ENCODE peak calls at places on chromosome 1, in six cellular contexts. One of them, this sample, is unnamed.

GRCh38 chr1:206540044-206540758 is 32.9 kb downstream of the RASSF5 start:
- DNase-seq in aorta: peak; percentile 84
- DNase-seq in HTR-8/SVneo: no peak
- DNase-seq in IMR-90: no peak
- DNase-seq in HuH-7.5: no peak
- DNase-seq in heart right ventricle: peak; percentile 34
- DNase-seq in this sample: peak; percentile 65

GRCh38 chr1:173205146-173206051 is 1.7 kb downstream of the TNFSF4 start:
- DNase-seq in HuH-7.5: no peak
- DNase-seq in aorta: no peak
- DNase-seq in heart right ventricle: no peak
- DNase-seq in HTR-8/SVneo: no peak
- DNase-seq in IMR-90: peak; percentile 78
- DNase-seq in this sample: peak; percentile 21

GRCh38 chr1:9689011-9689706 is 37.6 kb downstream of the PIK3CD start:
- DNase-seq in heart right ventricle: peak; percentile 87
- DNase-seq in IMR-90: peak; percentile 52
- DNase-seq in HuH-7.5: peak; percentile 49
- DNase-seq in HTR-8/SVneo: peak; percentile 71
- DNase-seq in aorta: peak; percentile 95
- DNase-seq in this sample: peak; percentile 91

GRCh38 chr1:46070164-46070814 is 62.1 kb downstream of the PIK3R3 start:
- DNase-seq in heart right ventricle: no peak
- DNase-seq in aorta: no peak
- DNase-seq in HTR-8/SVneo: no peak
- DNase-seq in HuH-7.5: no peak
- DNase-seq in IMR-90: no peak
- DNase-seq in this sample: no peak

GRCh38 chr1:7752512-7753417 is 18.3 kb upstream of the VAMP3 start:
- DNase-seq in HuH-7.5: no peak
- DNase-seq in heart right ventricle: no peak
- DNase-seq in aorta: no peak
- DNase-seq in HTR-8/SVneo: peak; percentile 41
- DNase-seq in IMR-90: peak; percentile 71
- DNase-seq in this sample: peak; percentile 86

GRCh38 chr1:102434421-102434820 is 437.7 kb upstream of the OLFM3 start:
- DNase-seq in HTR-8/SVneo: no peak
- DNase-seq in HuH-7.5: no peak
- DNase-seq in heart right ventricle: no peak
- DNase-seq in IMR-90: no peak
- DNase-seq in aorta: no peak
- DNase-seq in this sample: peak; percentile 2

GRCh38 chr1:159076753-159077656 is at the start of gene AIM2:
- DNase-seq in IMR-90: no peak
- DNase-seq in heart right ventricle: peak; percentile 16
- DNase-seq in aorta: peak; percentile 77
- DNase-seq in HuH-7.5: no peak
- DNase-seq in HTR-8/SVneo: no peak
- DNase-seq in this sample: no peak

GRCh38 chr1:200556005-200556404 is 64.5 kb downstream of the KIF14 start:
- DNase-seq in HuH-7.5: no peak
- DNase-seq in IMR-90: peak; percentile 13
- DNase-seq in heart right ventricle: no peak
- DNase-seq in aorta: no peak
- DNase-seq in HTR-8/SVneo: no peak
- DNase-seq in this sample: peak; percentile 17

GRCh38 chr1:114509596-114510234 is 1.3 kb downstream of the TRIM33 start:
- DNase-seq in aorta: no peak
- DNase-seq in heart right ventricle: no peak
- DNase-seq in HTR-8/SVneo: no peak
- DNase-seq in HuH-7.5: no peak
- DNase-seq in IMR-90: no peak
- DNase-seq in this sample: no peak

GRCh38 chr1:153561401-153561985 is 4.2 kb downstream of the S100A2 start:
- DNase-seq in HuH-7.5: no peak
- DNase-seq in IMR-90: no peak
- DNase-seq in HTR-8/SVneo: no peak
- DNase-seq in aorta: no peak
- DNase-seq in heart right ventricle: no peak
- DNase-seq in this sample: no peak

GRCh38 chr1:53060580-53060979 is 1.4 kb upstream of the PODN start:
- DNase-seq in aorta: no peak
- DNase-seq in IMR-90: peak; percentile 81
- DNase-seq in HTR-8/SVneo: no peak
- DNase-seq in heart right ventricle: no peak
- DNase-seq in HuH-7.5: no peak
- DNase-seq in this sample: no peak

GRCh38 chr1:216183007-216183406 is 240.2 kb downstream of the USH2A start:
- DNase-seq in IMR-90: peak; percentile 65
- DNase-seq in HuH-7.5: no peak
- DNase-seq in heart right ventricle: no peak
- DNase-seq in aorta: no peak
- DNase-seq in HTR-8/SVneo: peak; percentile 19
- DNase-seq in this sample: peak; percentile 78

GRCh38 chr1:244067893-244068292 is 16.8 kb downstream of the ZBTB18 start:
- DNase-seq in aorta: no peak
- DNase-seq in IMR-90: peak; percentile 46
- DNase-seq in HuH-7.5: no peak
- DNase-seq in HTR-8/SVneo: no peak
- DNase-seq in heart right ventricle: no peak
- DNase-seq in this sample: peak; percentile 41

GRCh38 chr1:175077356-175078030 is 9.9 kb downstream of the TNN start:
- DNase-seq in HuH-7.5: no peak
- DNase-seq in heart right ventricle: no peak
- DNase-seq in aorta: no peak
- DNase-seq in IMR-90: no peak
- DNase-seq in HTR-8/SVneo: no peak
- DNase-seq in this sample: no peak

GRCh38 chr1:150970818-150971582 is 3.6 kb downstream of the CERS2 start:
- DNase-seq in HuH-7.5: peak; percentile 88
- DNase-seq in heart right ventricle: peak; percentile 75
- DNase-seq in HTR-8/SVneo: no peak
- DNase-seq in aorta: peak; percentile 88
- DNase-seq in IMR-90: peak; percentile 62
- DNase-seq in this sample: peak; percentile 47

GRCh38 chr1:45348020-45348419 is 7.8 kb upstream of the MUTYH start:
- DNase-seq in IMR-90: peak; percentile 28
- DNase-seq in aorta: no peak
- DNase-seq in heart right ventricle: no peak
- DNase-seq in HTR-8/SVneo: no peak
- DNase-seq in HuH-7.5: no peak
- DNase-seq in this sample: peak; percentile 41

GRCh38 chr1:94305704-94306103 is 68.3 kb upstream of the ARHGAP29 start:
- DNase-seq in IMR-90: peak; percentile 85
- DNase-seq in HTR-8/SVneo: no peak
- DNase-seq in HuH-7.5: no peak
- DNase-seq in heart right ventricle: no peak
- DNase-seq in aorta: no peak
- DNase-seq in this sample: peak; percentile 84

This sample was measured in astrocyte of the hippocampus.